ENCODE peak calls at places on chromosomes 3 and 15, in six cellular contexts. One of them, this sample, is unnamed.

GRCh38 chr3:134453631-134454030 is 32.2 kb downstream of the ANAPC13 start:
- DNase-seq in IMR-90: no peak
- DNase-seq in sigmoid colon: no peak
- DNase-seq in ureter: no peak
- DNase-seq in NCI-H460: no peak
- DNase-seq in lung: no peak
- DNase-seq in this sample: no peak

GRCh38 chr3:57919987-57920386 is 88.2 kb upstream of the FLNB start:
- DNase-seq in IMR-90: no peak
- DNase-seq in sigmoid colon: no peak
- DNase-seq in ureter: no peak
- DNase-seq in NCI-H460: no peak
- DNase-seq in lung: no peak
- DNase-seq in this sample: no peak

GRCh38 chr3:52136513-52136912 is 17.7 kb downstream of the POC1A start:
- DNase-seq in IMR-90: no peak
- DNase-seq in sigmoid colon: no peak
- DNase-seq in ureter: no peak
- DNase-seq in NCI-H460: no peak
- DNase-seq in lung: peak
- DNase-seq in this sample: peak

GRCh38 chr15:92407343-92407742 is 13.7 kb downstream of the ST8SIA2 start:
- DNase-seq in IMR-90: no peak
- DNase-seq in sigmoid colon: no peak
- DNase-seq in ureter: no peak
- DNase-seq in NCI-H460: no peak
- DNase-seq in lung: no peak
- DNase-seq in this sample: no peak

GRCh38 chr3:49724586-49724985 is 835 bp upstream of the GMPPB start:
- DNase-seq in IMR-90: peak
- DNase-seq in sigmoid colon: peak
- DNase-seq in ureter: no peak
- DNase-seq in NCI-H460: no peak
- DNase-seq in lung: no peak
- DNase-seq in this sample: peak

GRCh38 chr3:161069441-161070251 is 35.5 kb downstream of the B3GALNT1 start:
- DNase-seq in IMR-90: peak
- DNase-seq in sigmoid colon: no peak
- DNase-seq in ureter: peak
- DNase-seq in NCI-H460: no peak
- DNase-seq in lung: peak
- DNase-seq in this sample: peak

GRCh38 chr3:45572755-45573154 is 21.8 kb upstream of the LIMD1 start:
- DNase-seq in IMR-90: no peak
- DNase-seq in sigmoid colon: peak
- DNase-seq in ureter: no peak
- DNase-seq in NCI-H460: no peak
- DNase-seq in lung: no peak
- DNase-seq in this sample: no peak

GRCh38 chr3:157423337-157423736 is 13.3 kb upstream of the PTX3 start:
- DNase-seq in IMR-90: peak
- DNase-seq in sigmoid colon: no peak
- DNase-seq in ureter: no peak
- DNase-seq in NCI-H460: no peak
- DNase-seq in lung: no peak
- DNase-seq in this sample: no peak

GRCh38 chr3:97772926-97773325 is 8.4 kb downstream of the ARL6 start:
- DNase-seq in IMR-90: no peak
- DNase-seq in sigmoid colon: no peak
- DNase-seq in ureter: no peak
- DNase-seq in NCI-H460: no peak
- DNase-seq in lung: no peak
- DNase-seq in this sample: no peak

GRCh38 chr3:49717539-49718418 is 1.7 kb downstream of the AMIGO3 start:
- DNase-seq in IMR-90: no peak
- DNase-seq in sigmoid colon: no peak
- DNase-seq in ureter: no peak
- DNase-seq in NCI-H460: no peak
- DNase-seq in lung: no peak
- DNase-seq in this sample: no peak

GRCh38 chr15:43775411-43775965 is 1.3 kb downstream of the ELL3 start:
- DNase-seq in IMR-90: peak
- DNase-seq in sigmoid colon: no peak
- DNase-seq in ureter: no peak
- DNase-seq in NCI-H460: peak
- DNase-seq in lung: peak
- DNase-seq in this sample: peak

GRCh38 chr3:13243571-13243970 is 170.3 kb upstream of the IQSEC1 start:
- DNase-seq in IMR-90: no peak
- DNase-seq in sigmoid colon: no peak
- DNase-seq in ureter: no peak
- DNase-seq in NCI-H460: no peak
- DNase-seq in lung: no peak
- DNase-seq in this sample: no peak

GRCh38 chr3:147654827-147655226 is 245.7 kb downstream of the ZIC1 start:
- DNase-seq in IMR-90: no peak
- DNase-seq in sigmoid colon: no peak
- DNase-seq in ureter: no peak
- DNase-seq in NCI-H460: no peak
- DNase-seq in lung: no peak
- DNase-seq in this sample: no peak

GRCh38 chr3:77053769-77054168 is 13.9 kb downstream of the ROBO2 start:
- DNase-seq in IMR-90: no peak
- DNase-seq in sigmoid colon: no peak
- DNase-seq in ureter: no peak
- DNase-seq in NCI-H460: no peak
- DNase-seq in lung: no peak
- DNase-seq in this sample: no peak

GRCh38 chr3:197830308-197830966 is 39.4 kb downstream of the LRCH3 start:
- DNase-seq in IMR-90: no peak
- DNase-seq in sigmoid colon: no peak
- DNase-seq in ureter: no peak
- DNase-seq in NCI-H460: no peak
- DNase-seq in lung: no peak
- DNase-seq in this sample: no peak

GRCh38 chr15:101501703-101502373 is 12.3 kb upstream of the PCSK6 start:
- DNase-seq in IMR-90: no peak
- DNase-seq in sigmoid colon: no peak
- DNase-seq in ureter: no peak
- DNase-seq in NCI-H460: peak
- DNase-seq in lung: peak
- DNase-seq in this sample: no peak

GRCh38 chr15:60859996-60860494 is 369.1 kb downstream of the RORA start:
- DNase-seq in IMR-90: peak
- DNase-seq in sigmoid colon: no peak
- DNase-seq in ureter: no peak
- DNase-seq in NCI-H460: no peak
- DNase-seq in lung: no peak
- DNase-seq in this sample: no peak

GRCh38 chr3:146532406-146532805 is 12.0 kb downstream of the PLSCR1 start:
- DNase-seq in IMR-90: no peak
- DNase-seq in sigmoid colon: no peak
- DNase-seq in ureter: no peak
- DNase-seq in NCI-H460: no peak
- DNase-seq in lung: no peak
- DNase-seq in this sample: no peak

GRCh38 chr3:194112120-194113106 is 23.5 kb upstream of the HES1 start:
- DNase-seq in IMR-90: no peak
- DNase-seq in sigmoid colon: no peak
- DNase-seq in ureter: no peak
- DNase-seq in NCI-H460: no peak
- DNase-seq in lung: peak
- DNase-seq in this sample: peak

GRCh38 chr3:16151109-16151508 is 23.4 kb upstream of the GALNT15 start:
- DNase-seq in IMR-90: peak
- DNase-seq in sigmoid colon: peak
- DNase-seq in ureter: peak
- DNase-seq in NCI-H460: no peak
- DNase-seq in lung: peak
- DNase-seq in this sample: peak

GRCh38 chr15:59221479-59221878 is 14.8 kb downstream of the LDHAL6B start:
- DNase-seq in IMR-90: no peak
- DNase-seq in sigmoid colon: no peak
- DNase-seq in ureter: no peak
- DNase-seq in NCI-H460: no peak
- DNase-seq in lung: no peak
- DNase-seq in this sample: no peak

GRCh38 chr3:131454501-131454900 is 48.3 kb downstream of the MRPL3 start:
- DNase-seq in IMR-90: peak
- DNase-seq in sigmoid colon: no peak
- DNase-seq in ureter: no peak
- DNase-seq in NCI-H460: no peak
- DNase-seq in lung: no peak
- DNase-seq in this sample: no peak